ENCODE peak calls at places on chromosome 18, in five cellular contexts. N is A549; T is CD8-positive, alpha-beta memory T cell; J is mesenchymal stem cell; M is mesendoderm. H is an unnamed sample.

GRCh38 chr18:33201509-33201926 is 239.0 kb downstream of the CCDC178 start:
- DNase-seq in N (peak; percentile 6), M (peak; percentile 77), T (no peak), J (peak; percentile 53), H (no peak)

GRCh38 chr18:22250591-22250996 is 81.2 kb downstream of the GATA6 start:
- DNase-seq in M (no peak), N (no peak), J (no peak), T (no peak), H (no peak)

GRCh38 chr18:57437782-57438668 is 2.9 kb downstream of the ONECUT2 start:
- DNase-seq in T (no peak), N (peak; percentile 82), M (peak; percentile 93), J (no peak), H (peak; percentile 75)

GRCh38 chr18:79371536-79372210 is 24.1 kb upstream of the NFATC1 start:
- DNase-seq in J (no peak), T (no peak), M (no peak), N (no peak), H (no peak)

GRCh38 chr18:3250237-3251107 is 2.9 kb downstream of the MYL12A start:
- DNase-seq in M (no peak), J (peak; percentile 69), N (no peak), T (no peak), H (peak; percentile 81)

GRCh38 chr18:80200171-80200931 is 47.0 kb downstream of the PARD6G start:
- DNase-seq in N (peak; percentile 29), T (no peak), M (peak; percentile 71), J (peak; percentile 46), H (no peak)

GRCh38 chr18:39434223-39434622 is 1868.6 kb upstream of the CELF4 start:
- DNase-seq in N (no peak), M (no peak), T (no peak), J (no peak), H (no peak)

GRCh38 chr18:32548688-32549087 is 78.0 kb upstream of the GAREM1 start:
- DNase-seq in M (peak; percentile 85), N (no peak), T (no peak), J (peak; percentile 11), H (no peak)

GRCh38 chr18:79508565-79509535 is 113.1 kb downstream of the NFATC1 start:
- DNase-seq in T (no peak), N (no peak), J (no peak), M (no peak), H (no peak)

GRCh38 chr18:63477972-63478371 is 1.2 kb downstream of the SERPINB5 start:
- DNase-seq in N (no peak), M (peak; percentile 65), T (no peak), J (peak; percentile 29), H (no peak)

GRCh38 chr18:23828426-23828825 is 139.2 kb downstream of the LAMA3 start:
- DNase-seq in J (peak; percentile 88), N (peak; percentile 72), M (peak; percentile 72), T (peak; percentile 39), H (peak; percentile 15)

GRCh38 chr18:364221-364620 is 96.4 kb upstream of the THOC1 start:
- DNase-seq in N (no peak), T (no peak), J (no peak), M (no peak), H (no peak)

GRCh38 chr18:6396843-6397242 is 17.9 kb downstream of the L3MBTL4 start:
- DNase-seq in J (no peak), M (no peak), T (no peak), N (no peak), H (no peak)

GRCh38 chr18:33757037-33757436 is 179.0 kb downstream of the ASXL3 start:
- DNase-seq in J (peak; percentile 54), N (no peak), M (no peak), T (no peak), H (no peak)

GRCh38 chr18:9575558-9575957 is 38.8 kb downstream of the PPP4R1 start:
- DNase-seq in J (peak; percentile 97), M (peak; percentile 75), N (peak; percentile 95), T (no peak), H (peak; percentile 63)

GRCh38 chr18:23650963-23651927 is 11.5 kb downstream of the ANKRD29 start:
- DNase-seq in N (peak; percentile 56), M (no peak), T (no peak), J (peak; percentile 21), H (no peak)

GRCh38 chr18:7467708-7468466 is 99.2 kb upstream of the PTPRM start:
- DNase-seq in J (no peak), N (peak; percentile 4), M (peak; percentile 5), T (no peak), H (no peak)

GRCh38 chr18:67783215-67783946 is 266.9 kb upstream of the DSEL start:
- DNase-seq in N (peak; percentile 20), M (peak; percentile 75), T (no peak), J (peak; percentile 93), H (no peak)

GRCh38 chr18:63878982-63879381 is 8.5 kb upstream of the SERPINB2 start:
- DNase-seq in M (peak; percentile 46), T (no peak), J (no peak), N (no peak), H (no peak)

GRCh38 chr18:49514577-49514976 is 27.5 kb upstream of the C18orf32 start:
- DNase-seq in J (no peak), T (no peak), M (no peak), N (no peak), H (no peak)

DNA sequence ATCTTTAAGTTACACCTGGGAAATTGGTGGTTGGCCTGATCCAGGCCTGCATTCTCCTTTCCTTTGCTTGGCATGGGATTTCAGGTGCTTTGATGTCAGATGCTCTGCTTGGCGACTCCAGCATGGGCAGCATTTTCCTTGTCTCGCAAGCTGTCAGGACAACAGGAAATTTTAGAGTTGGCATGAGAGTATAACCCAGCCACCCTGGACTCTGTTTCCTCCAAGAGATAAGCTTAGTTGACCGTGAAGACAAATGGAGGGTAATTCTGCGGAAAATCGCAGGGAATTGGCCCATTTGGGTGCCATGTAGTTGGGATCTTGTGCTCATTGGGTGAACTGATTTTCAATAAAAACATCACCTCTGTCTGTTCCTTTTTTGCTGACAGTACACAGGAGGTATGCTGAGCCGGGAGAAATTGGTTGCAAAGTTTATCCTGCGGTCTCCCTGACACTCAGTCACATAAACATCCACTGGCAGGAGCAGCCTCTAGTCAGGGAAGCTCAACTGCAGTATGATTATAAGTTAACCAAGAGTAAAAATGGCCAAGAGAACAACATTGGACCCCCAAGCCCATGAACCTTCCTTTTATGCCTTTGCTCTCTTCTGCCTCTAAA is 409.9 kb downstream of the SETBP1 start:
- DNase-seq in J (peak; percentile 78), N (no peak), T (no peak), M (no peak), H (peak; percentile 48)
- H3K27ac ChIP-seq in J (no peak overlapping the region), N (no peak overlapping the region), T (no peak overlapping the region), M (no peak overlapping the region), H (no peak overlapping the region)

DNA sequence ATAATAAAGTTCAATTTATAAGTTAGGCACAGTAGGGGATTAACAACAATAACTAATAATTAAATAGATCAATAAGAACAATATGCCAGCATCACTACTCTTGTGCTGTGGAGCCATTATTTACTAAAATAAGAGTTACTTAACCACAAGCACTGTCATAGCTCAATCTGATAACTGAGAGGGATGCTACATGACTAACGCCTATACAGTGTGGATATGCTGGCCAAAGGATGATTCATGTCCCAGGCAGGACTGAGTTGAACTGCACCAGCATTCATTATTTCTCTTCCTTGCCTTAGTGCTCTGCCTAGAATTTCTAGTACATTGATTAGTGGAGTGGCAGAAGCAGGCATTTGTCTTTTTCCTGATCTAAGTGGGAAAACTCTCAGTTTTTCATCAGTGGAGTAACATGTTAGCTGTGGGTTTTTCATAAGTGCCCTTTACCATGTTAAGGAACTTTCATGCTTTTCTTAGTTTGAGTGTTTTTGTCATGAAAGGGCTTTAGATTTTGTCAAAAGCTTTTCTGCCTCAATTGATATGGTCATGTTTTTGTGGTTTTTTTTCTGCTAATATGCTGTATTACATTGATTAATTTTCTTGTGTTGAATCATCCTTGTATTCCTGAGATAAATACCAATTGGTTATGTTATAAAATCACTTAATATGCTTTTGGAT is 21.7 kb downstream of the KIAA1328 start:
- DNase-seq in J (peak; percentile 91), M (no peak), N (peak; percentile 50), T (no peak), H (no peak)
- H3K4me1 ChIP-seq in J (no peaks in the 10 kb centered on the region), M (no peaks in the 10 kb centered on the region), N (peaks cover 6% of the 10 kb centered on the region), T (no peaks in the 10 kb centered on the region), H (no peaks in the 10 kb centered on the region)

GRCh38 chr18:56312554-56312953 is 325.8 kb downstream of the TXNL1 start:
- DNase-seq in N (no peak), M (no peak), T (no peak), J (no peak), H (no peak)

GRCh38 chr18:56307771-56308170 is 330.6 kb downstream of the TXNL1 start:
- DNase-seq in N (no peak), T (no peak), J (no peak), M (peak; percentile 39), H (no peak)

GRCh38 chr18:56306793-56307192 is 331.6 kb downstream of the TXNL1 start:
- DNase-seq in T (no peak), N (no peak), M (no peak), J (no peak), H (no peak)

GRCh38 chr18:56307354-56307753 is 331.0 kb downstream of the TXNL1 start:
- DNase-seq in N (no peak), J (no peak), M (no peak), T (no peak), H (no peak)

DNA sequence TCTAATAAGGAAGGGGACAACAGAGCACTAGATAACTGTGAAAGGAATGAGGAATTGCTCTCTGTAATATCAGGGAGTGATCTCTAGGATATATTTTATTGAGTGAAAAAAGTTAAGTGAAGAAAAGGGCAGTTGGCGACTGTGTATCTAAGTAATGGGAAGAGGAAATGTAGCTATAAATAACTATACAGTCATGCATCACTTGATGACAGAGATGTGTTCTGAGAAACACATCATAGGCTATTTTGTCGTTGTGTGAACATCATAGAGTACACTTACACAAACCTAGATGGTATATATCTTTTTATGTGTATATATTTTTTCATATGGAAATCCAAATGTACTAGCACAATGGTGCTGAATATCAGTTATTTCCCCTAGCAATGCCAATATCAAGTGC is 329.3 kb downstream of the TXNL1 start:
- DNase-seq in M (no peak), T (no peak), N (no peak), J (no peak), H (no peak)
- H3K27ac ChIP-seq in M (no peak overlapping the region), T (no peak overlapping the region), N (no peak overlapping the region), J (no peak overlapping the region), H (no peak overlapping the region)

DNA sequence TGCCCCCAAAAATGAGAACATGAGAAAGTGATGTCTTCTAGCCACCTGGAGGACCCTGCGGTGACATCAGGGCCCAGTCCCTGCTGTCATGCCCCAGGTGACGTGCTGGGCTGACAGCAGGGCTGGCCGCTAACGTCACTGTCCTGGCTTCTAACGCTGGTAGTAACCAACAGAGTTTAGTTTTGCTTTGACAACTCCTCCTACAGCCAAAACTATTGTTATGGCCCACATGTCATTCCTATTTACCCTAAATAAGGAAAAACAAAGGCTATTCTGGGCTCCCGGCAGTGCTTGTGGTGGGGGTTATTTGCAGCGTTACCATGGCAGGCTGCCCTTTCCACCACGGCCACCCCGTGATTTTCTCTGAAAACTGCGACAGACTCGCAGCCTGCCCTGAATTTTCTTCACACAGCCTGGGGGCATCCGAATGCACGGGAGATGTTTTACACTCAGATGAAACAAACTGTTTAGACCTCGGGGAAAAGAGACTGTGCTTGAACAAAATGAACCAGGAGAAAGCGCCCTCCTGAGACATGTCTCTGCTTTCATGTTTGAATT is 115.2 kb downstream of the FAM210A start:
- DNase-seq in J (no peak), N (no peak), M (peak; percentile 71), T (no peak), H (peak; percentile 22)
- H3K4me1 ChIP-seq in J (peaks cover 3% of the 10 kb centered on the region), N (no peaks in the 10 kb centered on the region), M (peaks cover 10% of the 10 kb centered on the region), T (peaks cover 57% of the 10 kb centered on the region), H (peaks cover 14% of the 10 kb centered on the region)

DNA sequence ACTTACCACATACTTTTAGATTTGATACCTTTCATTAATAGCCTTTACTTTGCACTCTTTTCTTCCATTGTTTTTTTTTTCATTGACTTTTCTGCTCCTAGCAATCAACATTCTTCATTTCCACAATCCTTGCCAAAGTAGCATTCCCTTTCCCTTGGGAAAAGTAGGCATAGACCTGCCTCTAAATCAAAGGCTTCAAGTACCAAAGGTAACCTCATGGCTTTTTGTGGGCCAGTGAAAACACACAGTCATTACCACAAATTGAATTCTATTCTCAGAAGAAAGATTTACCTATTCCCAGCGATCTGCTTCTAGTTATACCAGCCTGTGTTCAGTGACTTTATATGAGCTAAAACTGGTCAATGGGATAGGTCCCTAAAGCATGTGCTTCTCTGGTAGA is 109.2 kb downstream of the SOCS6 start:
- DNase-seq in N (no peak), J (no peak), M (no peak), T (no peak), H (no peak)
- H3K27ac ChIP-seq in N (peak overlapping the region; percentile 19), J (no peak overlapping the region), M (no peak overlapping the region), T (no peak overlapping the region), H (no peak overlapping the region)